ENCODE peak calls at places on chromosomes 16 and 17, in seven cellular contexts. R is heart left ventricle, G is psoas muscle, J is IMR-90, V is colonic mucosa, U is Peyer's patch, Y is GM23338. N is an unnamed sample. For H3K27me3, the result is how much of the 10 kb centered on the place peaks cover.

GRCh38 chr16:85234310-85235235 is 122.3 kb upstream of the CIBAR2 start:
- DNase-seq in U (peak), J (peak), G (peak), Y (peak), R (peak), V (peak), N (no peak)

GRCh38 chr17:75514299-75515228 is 773 bp downstream of the CASKIN2 start:
- DNase-seq in U (no peak), Y (peak), J (peak), R (peak), V (no peak), G (no peak), N (peak)

GRCh38 chr17:27596571-27597187 is 34.3 kb upstream of the LGALS9 start:
- DNase-seq in V (no peak), R (no peak), G (no peak), J (no peak), U (no peak), Y (no peak), N (no peak)

GRCh38 chr17:77042688-77043330 is 98.0 kb upstream of the SEC14L1 start:
- DNase-seq in R (no peak), J (no peak), V (no peak), G (no peak), Y (no peak), U (no peak), N (no peak)

GRCh38 chr17:41160648-41161047 is at the start of gene KRTAP4-4:
- DNase-seq in U (no peak), V (no peak), G (no peak), R (no peak), Y (no peak), J (no peak), N (no peak)

GRCh38 chr17:61337247-61337812 is 62.3 kb upstream of the TBX2 start:
- DNase-seq in U (no peak), G (no peak), R (no peak), J (no peak), V (no peak), Y (no peak), N (no peak)

GRCh38 chr16:87380403-87380802 is 3.2 kb downstream of the FBXO31 start:
- DNase-seq in Y (no peak), R (no peak), V (no peak), G (no peak), U (no peak), J (no peak), N (no peak)

GRCh38 chr17:16986391-16986790 is 14.5 kb upstream of the TNFRSF13B start:
- DNase-seq in V (no peak), R (no peak), G (no peak), U (no peak), Y (no peak), J (peak), N (no peak)

GRCh38 chr17:44733753-44734152 is 25.0 kb upstream of the ADAM11 start:
- DNase-seq in U (no peak), G (no peak), Y (peak), J (no peak), R (peak), V (no peak), N (peak)

GRCh38 chr17:78522031-78522809 is 55.0 kb downstream of the DNAH17 start:
- DNase-seq in R (no peak), G (no peak), V (no peak), Y (no peak), J (no peak), U (no peak), N (no peak)

GRCh38 chr16:414395-415169 is 10.9 kb upstream of the RAB11FIP3 start:
- DNase-seq in U (no peak), R (no peak), Y (no peak), G (no peak), V (no peak), J (no peak), N (no peak)

GRCh38 chr16:58366247-58367031 is 25.8 kb upstream of the GINS3 start:
- DNase-seq in J (peak), V (no peak), U (no peak), G (no peak), R (no peak), Y (no peak), N (no peak)

GRCh38 chr16:79602615-79603014 is 2.1 kb upstream of the MAF start:
- DNase-seq in U (no peak), Y (no peak), J (no peak), R (no peak), G (no peak), V (no peak), N (no peak)
- H3K27me3 ChIP-seq in U (under half), Y (under half), J (under half), R (under half), G (under half), V (under half), N (under half)

GRCh38 chr17:35433075-35433894 is 985 bp upstream of the SLFN12 start:
- DNase-seq in J (peak), G (peak), U (no peak), R (peak), V (peak), Y (peak), N (no peak)
- TF ChIP-seq CTCF in J (peak), G (no peak), U (no peak), R (no peak), V (no peak), Y (peak), N (no peak)

DNA sequence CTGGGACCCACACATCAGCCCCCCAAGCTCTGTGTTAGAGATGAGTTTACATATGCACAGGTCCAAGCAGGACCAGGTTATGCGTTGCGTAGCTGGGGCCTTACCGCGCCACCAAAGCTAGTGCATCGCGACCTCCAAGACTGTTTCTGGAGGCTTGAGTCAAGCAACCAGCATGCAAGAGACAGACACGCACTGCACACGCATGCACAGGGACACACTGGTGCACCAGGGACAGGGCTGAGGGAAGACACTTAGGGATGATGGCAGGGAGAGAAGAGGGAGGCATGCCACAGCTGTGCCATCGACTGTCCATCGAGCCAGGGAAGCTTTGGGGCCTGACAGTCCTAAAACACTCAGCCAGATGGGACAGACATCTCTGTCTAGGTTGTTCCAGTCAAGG is 72.8 kb downstream of the MYH11 start:
- DNase-seq in U (no peak), Y (no peak), V (no peak), G (no peak), J (no peak), R (no peak), N (no peak)
- H3K27me3 ChIP-seq in U (under half), Y (under half), V (under half), G (under half), J (under half), R (under half), N (under half)

DNA sequence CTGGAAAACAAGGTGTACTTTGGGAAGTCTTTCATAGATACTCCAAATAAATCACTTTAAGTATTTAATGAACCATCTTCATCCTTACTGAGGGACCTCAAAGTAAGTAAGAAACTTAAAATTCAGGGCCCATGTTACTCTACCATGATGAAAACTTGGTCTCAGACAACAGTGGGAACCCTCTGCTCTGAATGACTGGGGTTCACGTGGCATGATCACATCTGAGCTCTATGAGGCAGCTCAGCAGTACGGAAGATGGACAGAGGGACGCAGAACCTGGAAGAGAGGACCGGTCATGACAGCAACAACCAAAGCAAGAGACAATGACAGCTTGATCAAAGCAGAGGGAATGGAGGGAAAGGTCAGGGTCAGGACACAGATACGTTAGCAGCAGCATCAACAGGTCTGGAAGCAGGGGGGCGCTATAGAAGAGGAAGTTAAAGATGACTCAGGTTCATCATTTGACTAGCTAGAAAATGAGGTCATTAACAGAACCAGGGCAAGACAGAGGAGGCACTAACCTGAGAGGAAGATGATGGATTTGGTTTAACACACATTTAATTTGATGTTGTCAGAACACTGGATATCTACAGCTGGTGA is 9.5 kb downstream of the XPO6 start:
- DNase-seq in U (no peak), R (no peak), Y (peak), V (no peak), G (no peak), J (no peak), N (no peak)
- TF ChIP-seq CTCF in U (no peak), R (no peak), Y (peak), V (no peak), G (no peak), J (no peak), N (no peak)

GRCh38 chr17:79786930-79787643 is 9.1 kb downstream of the CBX2 start:
- DNase-seq in Y (no peak), U (no peak), G (no peak), J (no peak), R (no peak), V (no peak), N (no peak)
- H3K27me3 ChIP-seq in Y (half or more), U (under half), G (under half), J (under half), R (under half), V (under half), N (half or more)

N was measured in dorsolateral prefrontal cortex.